ENCODE peak calls at places on chromosomes 13 and 19, in four cellular contexts. One of them, this sample, is unnamed.

GRCh38 chr13:46542833-46543232 is 10.1 kb upstream of the LRCH1 start:
- DNase-seq in nephron progenitor cell: no peak
- DNase-seq in AG10803: no peak
- DNase-seq in progenitor cell of endocrine pancreas: no peak
- DNase-seq in this sample: no peak

GRCh38 chr19:12938536-12939291 is at the start of gene CALR:
- DNase-seq in nephron progenitor cell: no peak
- DNase-seq in AG10803: peak
- DNase-seq in progenitor cell of endocrine pancreas: no peak
- DNase-seq in this sample: no peak

GRCh38 chr19:42465827-42466280 is 23.1 kb upstream of the CXCL17 start:
- DNase-seq in nephron progenitor cell: no peak
- DNase-seq in AG10803: no peak
- DNase-seq in progenitor cell of endocrine pancreas: no peak
- DNase-seq in this sample: no peak

GRCh38 chr13:40980466-40980865 is 38.6 kb downstream of the ELF1 start:
- DNase-seq in nephron progenitor cell: no peak
- DNase-seq in AG10803: no peak
- DNase-seq in progenitor cell of endocrine pancreas: no peak
- DNase-seq in this sample: no peak

GRCh38 chr13:114043421-114044053 is 69.7 kb upstream of the C13orf46 start:
- DNase-seq in nephron progenitor cell: no peak
- DNase-seq in AG10803: peak
- DNase-seq in progenitor cell of endocrine pancreas: no peak
- DNase-seq in this sample: peak

GRCh38 chr19:6064016-6064702 is 46.1 kb downstream of the RFX2 start:
- DNase-seq in nephron progenitor cell: no peak
- DNase-seq in AG10803: peak
- DNase-seq in progenitor cell of endocrine pancreas: no peak
- DNase-seq in this sample: peak

GRCh38 chr13:63279136-63279535 is 1863.5 kb upstream of the PCDH20 start:
- DNase-seq in nephron progenitor cell: no peak
- DNase-seq in AG10803: no peak
- DNase-seq in progenitor cell of endocrine pancreas: no peak
- DNase-seq in this sample: no peak

GRCh38 chr13:113670541-113670940 is 3.5 kb downstream of the GRK1 start:
- DNase-seq in nephron progenitor cell: no peak
- DNase-seq in AG10803: no peak
- DNase-seq in progenitor cell of endocrine pancreas: no peak
- DNase-seq in this sample: no peak

GRCh38 chr19:574658-575526 is 2.5 kb downstream of the BSG start:
- DNase-seq in nephron progenitor cell: peak
- DNase-seq in AG10803: no peak
- DNase-seq in progenitor cell of endocrine pancreas: no peak
- DNase-seq in this sample: no peak

GRCh38 chr13:63409791-63410351 is 1994.2 kb upstream of the PCDH20 start:
- DNase-seq in nephron progenitor cell: no peak
- DNase-seq in AG10803: peak
- DNase-seq in progenitor cell of endocrine pancreas: no peak
- DNase-seq in this sample: no peak

GRCh38 chr13:21405309-21405708 is 53.8 kb downstream of the ZDHHC20 start:
- DNase-seq in nephron progenitor cell: no peak
- DNase-seq in AG10803: no peak
- DNase-seq in progenitor cell of endocrine pancreas: no peak
- DNase-seq in this sample: no peak

GRCh38 chr13:54033323-54033861 is 1004.8 kb downstream of the OLFM4 start:
- DNase-seq in nephron progenitor cell: no peak
- DNase-seq in AG10803: no peak
- DNase-seq in progenitor cell of endocrine pancreas: no peak
- DNase-seq in this sample: no peak

GRCh38 chr13:98822238-98822606 is 69.8 kb upstream of the SLC15A1 start:
- DNase-seq in nephron progenitor cell: no peak
- DNase-seq in AG10803: peak
- DNase-seq in progenitor cell of endocrine pancreas: no peak
- DNase-seq in this sample: no peak

This sample was measured in 8988T.